ENCODE peak calls at places on chromosomes 2 and 18, in eight cellular contexts. S is activated naive CD8-positive, alpha-beta T cell treated with anti-CD3 and anti-CD28 coated beads, Interleukin-2, amount 50 U/mL, for 24 hours; M is NCI-H1092 treated with DMSO at 0.1 percent for 48 hours; E is DMS153; T is myocyte; A is NCI-H2081 treated with DMSO at 0.1 percent for 48 hours; F is cerebellum; V is non-pigmented ciliary epithelial cell. R is an unnamed sample.

GRCh38 chr18:12479982-12480381 is 72.3 kb downstream of the PRELID3A start:
- DNase-seq in F (no peak), S (no peak), T (no peak), E (no peak), V (no peak), M (no peak), A (no peak), R (no peak)

GRCh38 chr2:239548491-239548890 is 147.7 kb upstream of the HDAC4 start:
- DNase-seq in E (no peak), M (no peak), S (peak), A (no peak), T (no peak), V (no peak), F (no peak), R (peak)

GRCh38 chr2:236744316-236745105 is 174.9 kb downstream of the ACKR3 start:
- DNase-seq in F (no peak), A (no peak), E (no peak), M (no peak), T (peak), S (no peak), V (peak), R (no peak)

GRCh38 chr2:27264753-27265535 is 2.1 kb upstream of the SLC30A3 start:
- DNase-seq in F (peak), S (peak), A (peak), T (peak), V (no peak), E (peak), M (peak), R (peak)

GRCh38 chr2:66472225-66472843 is 37.4 kb downstream of the MEIS1 start:
- DNase-seq in E (no peak), F (no peak), S (no peak), A (no peak), M (no peak), V (no peak), T (no peak), R (no peak)

GRCh38 chr2:173217106-173217840 is 137.4 kb upstream of the CDCA7 start:
- DNase-seq in M (no peak), A (no peak), S (no peak), V (no peak), E (no peak), T (no peak), F (no peak), R (no peak)

GRCh38 chr2:159362816-159363251 is 76.3 kb upstream of the WDSUB1 start:
- DNase-seq in V (peak), S (no peak), A (no peak), T (no peak), M (no peak), E (no peak), F (no peak), R (no peak)

GRCh38 chr2:151408788-151409600 is 708 bp upstream of the RIF1 start:
- DNase-seq in T (no peak), E (no peak), F (no peak), M (no peak), S (peak), V (no peak), A (no peak), R (peak)

GRCh38 chr2:5720426-5720825 is 28.2 kb downstream of the SOX11 start:
- DNase-seq in S (no peak), V (no peak), T (peak), F (no peak), A (no peak), M (no peak), E (no peak), R (no peak)

GRCh38 chr2:23452853-23453420 is 68.0 kb downstream of the KLHL29 start:
- DNase-seq in E (peak), A (no peak), V (no peak), T (peak), F (no peak), M (no peak), S (peak), R (peak)

GRCh38 chr2:26927221-26927620 is 43.2 kb upstream of the MAPRE3 start:
- DNase-seq in E (no peak), T (no peak), F (no peak), V (no peak), S (no peak), M (no peak), A (no peak), R (no peak)

GRCh38 chr2:40844353-40845277 is 392.7 kb upstream of the SLC8A1 start:
- DNase-seq in T (no peak), A (no peak), M (no peak), V (no peak), F (no peak), E (no peak), S (no peak), R (no peak)

GRCh38 chr2:201345636-201346213 is 11.4 kb downstream of the FLACC1 start:
- DNase-seq in V (no peak), A (no peak), T (peak), F (no peak), S (no peak), M (no peak), E (no peak), R (no peak)

GRCh38 chr18:44548291-44549221 is 132.1 kb upstream of the SETBP1 start:
- DNase-seq in T (peak), A (no peak), E (no peak), V (peak), F (no peak), M (no peak), S (no peak), R (no peak)